ENCODE peak calls at places on chromosomes 13 and 19, in five cellular contexts. One of them, this sample, is unnamed.
A peak's percentile ranks its signal among the peaks of the same experiment; 100 is the strongest.

GRCh38 chr13:98327326-98328314 is 150.6 kb upstream of the RNF113B start:
- DNase-seq in osteoblast: no peak
- DNase-seq in uterus: no peak
- DNase-seq in left ventricle myocardium inferior: no peak
- DNase-seq in HCT116: no peak
- DNase-seq in this sample: no peak

GRCh38 chr13:36696410-36696809 is 22.6 kb downstream of the SERTM1 start:
- DNase-seq in osteoblast: no peak
- DNase-seq in left ventricle myocardium inferior: no peak
- DNase-seq in uterus: no peak
- DNase-seq in HCT116: no peak
- DNase-seq in this sample: no peak

GRCh38 chr13:47890146-47890814 is 110.8 kb downstream of the SUCLA2 start:
- DNase-seq in HCT116: no peak
- DNase-seq in uterus: no peak
- DNase-seq in osteoblast: no peak
- DNase-seq in left ventricle myocardium inferior: no peak
- DNase-seq in this sample: no peak

GRCh38 chr19:13817615-13818371 is 22.6 kb downstream of the ZSWIM4 start:
- DNase-seq in osteoblast: peak; percentile 90
- DNase-seq in left ventricle myocardium inferior: no peak
- DNase-seq in uterus: no peak
- DNase-seq in HCT116: no peak
- DNase-seq in this sample: no peak

GRCh38 chr19:34504273-34504808 is 22.8 kb downstream of the WTIP start:
- DNase-seq in HCT116: no peak
- DNase-seq in osteoblast: no peak
- DNase-seq in left ventricle myocardium inferior: no peak
- DNase-seq in uterus: no peak
- DNase-seq in this sample: no peak

GRCh38 chr13:74056829-74057564 is 77.2 kb downstream of the KLF12 start:
- DNase-seq in left ventricle myocardium inferior: peak; percentile 79
- DNase-seq in HCT116: no peak
- DNase-seq in uterus: peak; percentile 20
- DNase-seq in osteoblast: no peak
- DNase-seq in this sample: no peak

GRCh38 chr13:88761145-88761544 is 1090.0 kb downstream of the SLITRK5 start:
- DNase-seq in left ventricle myocardium inferior: no peak
- DNase-seq in uterus: no peak
- DNase-seq in osteoblast: no peak
- DNase-seq in HCT116: no peak
- DNase-seq in this sample: no peak

GRCh38 chr19:5960005-5961001 is 17.6 kb downstream of the RANBP3 start:
- DNase-seq in HCT116: no peak
- DNase-seq in uterus: no peak
- DNase-seq in osteoblast: peak; percentile 60
- DNase-seq in left ventricle myocardium inferior: peak; percentile 56
- DNase-seq in this sample: no peak

GRCh38 chr19:19865750-19866598 is at the start of gene ZNF253:
- DNase-seq in HCT116: no peak
- DNase-seq in left ventricle myocardium inferior: peak; percentile 98
- DNase-seq in uterus: peak; percentile 96
- DNase-seq in osteoblast: peak; percentile 98
- DNase-seq in this sample: peak; percentile 72

GRCh38 chr19:48250290-48251025 is 5.3 kb downstream of the CARD8 start:
- DNase-seq in left ventricle myocardium inferior: no peak
- DNase-seq in HCT116: no peak
- DNase-seq in osteoblast: no peak
- DNase-seq in uterus: no peak
- DNase-seq in this sample: no peak
- H3K27ac ChIP-seq in left ventricle myocardium inferior: peak overlapping the region; percentile 85
- H3K27ac ChIP-seq in HCT116: no peak overlapping the region
- H3K27ac ChIP-seq in osteoblast: no peak overlapping the region
- H3K27ac ChIP-seq in uterus: no peak overlapping the region
- H3K27ac ChIP-seq in this sample: no peak overlapping the region

GRCh38 chr13:57634829-57635165 is 3.3 kb downstream of the PCDH17 start:
- DNase-seq in left ventricle myocardium inferior: no peak
- DNase-seq in osteoblast: no peak
- DNase-seq in uterus: no peak
- DNase-seq in HCT116: no peak
- DNase-seq in this sample: no peak
- H3K27ac ChIP-seq in left ventricle myocardium inferior: peak overlapping the region; percentile 86
- H3K27ac ChIP-seq in osteoblast: no peak overlapping the region
- H3K27ac ChIP-seq in uterus: no peak overlapping the region
- H3K27ac ChIP-seq in HCT116: no peak overlapping the region
- H3K27ac ChIP-seq in this sample: no peak overlapping the region

DNA sequence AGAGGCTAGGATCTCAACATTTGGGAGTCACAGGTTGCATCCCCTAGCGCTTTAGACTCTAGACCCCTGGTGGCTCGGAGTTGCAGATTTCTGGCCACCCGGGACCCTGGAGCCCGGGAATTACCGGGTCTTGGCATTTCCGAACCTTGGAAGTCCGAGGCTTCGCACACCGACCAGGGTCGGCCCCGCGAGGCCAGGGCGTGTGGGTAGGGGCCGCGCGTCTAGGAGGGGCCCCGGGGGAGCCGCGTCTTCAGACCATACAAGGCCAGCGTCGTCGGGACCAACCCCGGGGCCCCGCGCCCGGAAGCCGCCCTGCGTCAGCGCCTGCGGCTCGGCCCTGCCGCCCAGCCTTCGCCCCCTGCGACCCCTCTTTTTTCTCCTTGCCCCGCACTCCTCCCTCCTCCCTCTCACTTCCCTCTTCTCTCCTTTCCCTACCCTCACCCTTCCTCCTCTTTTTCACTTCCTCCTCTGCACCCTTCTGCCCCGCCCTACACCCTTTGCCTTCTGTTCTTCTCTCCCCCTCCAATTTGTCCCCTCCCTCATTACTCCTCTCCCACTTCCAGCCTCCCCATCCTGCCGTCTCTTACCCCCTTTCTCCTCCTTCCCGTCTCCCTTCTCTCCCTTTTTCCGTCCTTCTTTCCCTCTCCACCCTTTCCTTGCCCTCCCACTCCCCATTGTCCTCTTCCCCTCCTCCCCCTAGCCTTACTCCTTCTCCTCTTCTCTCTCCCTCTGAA is 2.4 kb upstream of the PLEKHG2 start:
- DNase-seq in uterus: peak; percentile 88
- DNase-seq in osteoblast: peak; percentile 95
- DNase-seq in left ventricle myocardium inferior: peak; percentile 87
- DNase-seq in HCT116: peak; percentile 54
- DNase-seq in this sample: no peak
- H3K27ac ChIP-seq in uterus: peak overlapping the region; percentile 100
- H3K27ac ChIP-seq in osteoblast: peak overlapping the region; percentile 84
- H3K27ac ChIP-seq in left ventricle myocardium inferior: peak overlapping the region; percentile 99
- H3K27ac ChIP-seq in HCT116: peak overlapping the region; percentile 100
- H3K27ac ChIP-seq in this sample: peak overlapping the region; percentile 100

DNA sequence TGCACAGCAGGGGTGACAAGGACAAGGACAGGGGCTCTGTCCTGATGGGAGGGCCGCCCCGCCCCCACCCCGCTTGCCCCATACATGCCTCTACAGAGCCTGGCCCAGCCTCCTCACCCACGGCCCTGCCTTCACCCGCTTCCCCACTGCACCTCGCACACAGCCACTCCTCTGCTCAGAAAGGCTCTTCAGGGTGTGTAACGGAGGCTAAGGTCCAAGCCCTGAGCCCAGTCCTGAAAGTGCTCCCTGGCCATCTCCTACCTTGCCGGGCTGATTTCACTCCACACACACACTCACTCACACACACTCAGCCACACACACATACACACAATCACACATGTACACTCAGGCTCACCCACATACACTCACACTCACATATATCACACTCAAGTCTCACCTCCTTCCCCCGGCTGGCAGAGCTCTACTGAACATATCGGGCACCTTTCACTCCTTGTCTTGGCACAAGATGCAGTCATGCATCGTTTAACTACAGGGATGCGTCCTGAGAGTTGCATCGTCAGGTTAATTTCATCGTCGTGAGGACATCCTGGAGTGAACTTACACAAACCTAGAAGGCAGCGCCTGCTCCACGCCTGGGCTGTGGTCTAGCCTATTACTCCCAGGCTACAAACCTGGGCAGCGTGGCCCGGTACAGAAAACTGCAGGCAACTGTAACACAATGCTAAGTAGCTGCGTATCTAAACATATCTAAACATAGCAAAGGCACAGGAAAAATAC is 13.2 kb downstream of the EPS15L1 start:
- DNase-seq in HCT116: no peak
- DNase-seq in left ventricle myocardium inferior: no peak
- DNase-seq in uterus: no peak
- DNase-seq in osteoblast: no peak
- DNase-seq in this sample: no peak
- H3K27ac ChIP-seq in HCT116: no peak overlapping the region
- H3K27ac ChIP-seq in left ventricle myocardium inferior: peak overlapping the region; percentile 95
- H3K27ac ChIP-seq in uterus: peak overlapping the region; percentile 62
- H3K27ac ChIP-seq in osteoblast: peak overlapping the region; percentile 35
- H3K27ac ChIP-seq in this sample: no peak overlapping the region

GRCh38 chr13:42395066-42395821 is 123.3 kb downstream of the AKAP11 start:
- DNase-seq in HCT116: no peak
- DNase-seq in uterus: no peak
- DNase-seq in osteoblast: no peak
- DNase-seq in left ventricle myocardium inferior: no peak
- DNase-seq in this sample: no peak

GRCh38 chr13:42396501-42396900 is 124.5 kb downstream of the AKAP11 start:
- DNase-seq in left ventricle myocardium inferior: no peak
- DNase-seq in osteoblast: peak; percentile 72
- DNase-seq in uterus: no peak
- DNase-seq in HCT116: no peak
- DNase-seq in this sample: no peak

GRCh38 chr13:42393573-42394360 is 121.8 kb downstream of the AKAP11 start:
- DNase-seq in left ventricle myocardium inferior: no peak
- DNase-seq in osteoblast: no peak
- DNase-seq in HCT116: no peak
- DNase-seq in uterus: no peak
- DNase-seq in this sample: no peak

GRCh38 chr13:42392706-42393572 is 121.0 kb downstream of the AKAP11 start:
- DNase-seq in uterus: no peak
- DNase-seq in HCT116: no peak
- DNase-seq in osteoblast: peak; percentile 18
- DNase-seq in left ventricle myocardium inferior: no peak
- DNase-seq in this sample: no peak

GRCh38 chr13:42394361-42395065 is 122.6 kb downstream of the AKAP11 start:
- DNase-seq in uterus: no peak
- DNase-seq in left ventricle myocardium inferior: no peak
- DNase-seq in HCT116: no peak
- DNase-seq in osteoblast: no peak
- DNase-seq in this sample: no peak
- H3K27ac ChIP-seq in uterus: no peak overlapping the region
- H3K27ac ChIP-seq in left ventricle myocardium inferior: no peak overlapping the region
- H3K27ac ChIP-seq in HCT116: no peak overlapping the region
- H3K27ac ChIP-seq in osteoblast: no peak overlapping the region
- H3K27ac ChIP-seq in this sample: no peak overlapping the region

GRCh38 chr19:12665646-12666304 is 767 bp downstream of the MAN2B1 start:
- DNase-seq in HCT116: no peak
- DNase-seq in osteoblast: peak; percentile 86
- DNase-seq in left ventricle myocardium inferior: no peak
- DNase-seq in uterus: no peak
- DNase-seq in this sample: no peak

GRCh38 chr19:12667903-12668302 is 1.3 kb downstream of the WDR83 start:
- DNase-seq in osteoblast: peak; percentile 65
- DNase-seq in left ventricle myocardium inferior: no peak
- DNase-seq in HCT116: no peak
- DNase-seq in uterus: no peak
- DNase-seq in this sample: no peak

GRCh38 chr19:12664406-12665280 is 1.9 kb downstream of the MAN2B1 start:
- DNase-seq in left ventricle myocardium inferior: no peak
- DNase-seq in osteoblast: peak; percentile 73
- DNase-seq in uterus: no peak
- DNase-seq in HCT116: no peak
- DNase-seq in this sample: no peak

GRCh38 chr19:12665281-12665573 is 1.3 kb downstream of the MAN2B1 start:
- DNase-seq in osteoblast: no peak
- DNase-seq in uterus: no peak
- DNase-seq in HCT116: no peak
- DNase-seq in left ventricle myocardium inferior: peak; percentile 55
- DNase-seq in this sample: no peak

GRCh38 chr19:12666305-12667048 is at the start of the genes MAN2B1 and WDR83:
- DNase-seq in HCT116: no peak
- DNase-seq in osteoblast: peak; percentile 99
- DNase-seq in left ventricle myocardium inferior: peak; percentile 82
- DNase-seq in uterus: peak; percentile 75
- DNase-seq in this sample: no peak
- H3K27ac ChIP-seq in HCT116: peak within 1 kb of the TSS; percentile 58
- H3K27ac ChIP-seq in osteoblast: peak within 1 kb of the TSS; percentile 69
- H3K27ac ChIP-seq in left ventricle myocardium inferior: peak within 1 kb of the TSS; percentile 83
- H3K27ac ChIP-seq in uterus: peak within 1 kb of the TSS; percentile 76
- H3K27ac ChIP-seq in this sample: no peak within 1 kb of the TSS

DNA sequence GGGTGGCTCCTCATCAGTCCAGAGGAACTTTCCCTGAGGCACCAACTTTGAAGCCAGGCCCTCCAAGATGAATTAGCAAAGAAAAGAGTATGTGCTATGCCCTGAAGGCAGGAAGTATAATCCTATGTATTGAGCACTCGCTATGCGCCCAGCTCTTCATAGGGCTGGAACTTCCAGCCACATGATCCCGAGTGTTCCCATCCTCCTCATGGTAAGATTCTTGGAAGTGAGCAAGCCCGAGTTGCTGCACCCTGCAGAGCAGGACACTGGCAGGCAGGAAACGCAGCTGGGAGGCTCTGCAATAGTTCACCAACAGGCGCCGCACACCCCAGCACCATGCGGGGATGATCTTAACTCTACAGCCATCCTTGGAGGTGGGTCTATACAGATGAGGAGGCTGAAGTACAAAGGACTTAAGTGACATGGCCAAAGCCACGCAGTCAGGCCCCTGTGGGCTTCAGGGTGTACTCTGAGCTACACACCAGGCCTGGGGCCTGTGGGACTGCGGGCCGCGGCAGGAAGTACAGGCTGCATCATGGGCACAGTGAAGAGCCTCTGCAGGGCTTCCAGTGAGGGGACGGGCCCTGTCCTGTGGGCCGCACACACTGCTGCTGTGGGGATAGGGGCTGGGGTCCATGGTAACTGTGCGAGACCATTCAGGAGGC is 25.1 kb downstream of the C19orf47 start:
- DNase-seq in HCT116: no peak
- DNase-seq in left ventricle myocardium inferior: no peak
- DNase-seq in osteoblast: peak; percentile 54
- DNase-seq in uterus: no peak
- DNase-seq in this sample: no peak
- H3K27ac ChIP-seq in HCT116: no peak overlapping the region
- H3K27ac ChIP-seq in left ventricle myocardium inferior: no peak overlapping the region
- H3K27ac ChIP-seq in osteoblast: no peak overlapping the region
- H3K27ac ChIP-seq in uterus: no peak overlapping the region
- H3K27ac ChIP-seq in this sample: no peak overlapping the region

GRCh38 chr13:111161601-111162600 is 46.8 kb downstream of the ARHGEF7 start:
- DNase-seq in uterus: no peak
- DNase-seq in left ventricle myocardium inferior: no peak
- DNase-seq in osteoblast: no peak
- DNase-seq in HCT116: no peak
- DNase-seq in this sample: no peak
- H3K27ac ChIP-seq in uterus: no peak overlapping the region
- H3K27ac ChIP-seq in left ventricle myocardium inferior: no peak overlapping the region
- H3K27ac ChIP-seq in osteoblast: no peak overlapping the region
- H3K27ac ChIP-seq in HCT116: no peak overlapping the region
- H3K27ac ChIP-seq in this sample: no peak overlapping the region

GRCh38 chr13:76884167-76884566 is 2.0 kb downstream of the KCTD12 start:
- DNase-seq in left ventricle myocardium inferior: peak; percentile 27
- DNase-seq in uterus: peak; percentile 38
- DNase-seq in HCT116: no peak
- DNase-seq in osteoblast: peak; percentile 72
- DNase-seq in this sample: no peak
- H3K27ac ChIP-seq in left ventricle myocardium inferior: peak overlapping the region; percentile 89
- H3K27ac ChIP-seq in uterus: peak overlapping the region; percentile 95
- H3K27ac ChIP-seq in HCT116: no peak overlapping the region
- H3K27ac ChIP-seq in osteoblast: peak overlapping the region; percentile 20
- H3K27ac ChIP-seq in this sample: no peak overlapping the region

GRCh38 chr13:50800091-50800739 is 43.3 kb downstream of the DLEU7 start:
- DNase-seq in HCT116: no peak
- DNase-seq in osteoblast: no peak
- DNase-seq in uterus: no peak
- DNase-seq in left ventricle myocardium inferior: no peak
- DNase-seq in this sample: no peak
- H3K27ac ChIP-seq in HCT116: no peak overlapping the region
- H3K27ac ChIP-seq in osteoblast: peak overlapping the region; percentile 56
- H3K27ac ChIP-seq in uterus: no peak overlapping the region
- H3K27ac ChIP-seq in left ventricle myocardium inferior: no peak overlapping the region
- H3K27ac ChIP-seq in this sample: no peak overlapping the region